ENCODE peak calls at places on chromosomes 6 and 20, in nine cellular contexts. A is H1, O is esophagus muscularis mucosa, R is upper lobe of left lung, I is HCT116, Q is K562, D is transverse colon, X is Panc1, S is spleen. M is an unnamed sample.

GRCh38 chr20:46084805-46085792 is 4.7 kb downstream of the NCOA5 start:
- DNase-seq in I (no peak), D (peak), X (no peak), S (no peak), Q (no peak), A (no peak), R (peak), O (peak), M (no peak)

GRCh38 chr6:36858407-36858981 is 16.1 kb downstream of the PPIL1 start:
- DNase-seq in S (no peak), A (no peak), Q (no peak), I (no peak), R (no peak), O (no peak), X (no peak), D (no peak), M (no peak)

GRCh38 chr6:24340998-24341934 is 16.6 kb downstream of the DCDC2 start:
- DNase-seq in O (no peak), S (no peak), X (no peak), D (no peak), I (no peak), R (no peak), Q (no peak), A (no peak), M (no peak)

GRCh38 chr20:53865905-53866786 is 204.2 kb downstream of the BCAS1 start:
- DNase-seq in Q (no peak), D (peak), S (no peak), X (no peak), O (no peak), R (peak), A (no peak), I (no peak), M (no peak)

GRCh38 chr6:157525918-157526425 is 145.0 kb downstream of the ZDHHC14 start:
- DNase-seq in O (no peak), X (no peak), A (no peak), S (no peak), R (no peak), Q (no peak), D (no peak), I (no peak), M (no peak)

GRCh38 chr6:139308936-139309603 is 17.3 kb upstream of the TXLNB start:
- DNase-seq in A (no peak), S (no peak), I (no peak), O (no peak), X (no peak), R (peak), D (peak), Q (no peak), M (no peak)

GRCh38 chr20:58722379-58722778 is 29.8 kb downstream of the NPEPL1 start:
- DNase-seq in Q (no peak), D (no peak), A (no peak), S (peak), O (peak), R (no peak), I (no peak), X (no peak), M (no peak)

GRCh38 chr6:4129446-4129845 is 5.9 kb downstream of the ECI2 start:
- DNase-seq in S (no peak), D (no peak), O (no peak), I (no peak), Q (no peak), X (no peak), A (no peak), R (no peak), M (no peak)

GRCh38 chr20:57061058-57061900 is 205.2 kb downstream of the BMP7 start:
- DNase-seq in A (no peak), I (no peak), X (no peak), S (no peak), Q (peak), D (no peak), O (no peak), R (peak), M (no peak)

GRCh38 chr6:154766993-154767392 is 33.8 kb downstream of the SCAF8 start:
- DNase-seq in D (no peak), S (no peak), O (no peak), I (no peak), R (no peak), X (no peak), Q (no peak), A (no peak), M (no peak)

GRCh38 chr6:127328043-127328442 is 15.4 kb downstream of the ECHDC1 start:
- DNase-seq in S (no peak), Q (no peak), R (no peak), I (no peak), X (no peak), O (no peak), D (no peak), A (no peak), M (no peak)

GRCh38 chr6:158006331-158006730 is 24.7 kb downstream of the SYNJ2 start:
- DNase-seq in A (no peak), I (no peak), X (no peak), S (peak), D (no peak), Q (no peak), O (no peak), R (no peak), M (no peak)

GRCh38 chr6:165676435-165677068 is 13.5 kb upstream of the PDE10A start:
- DNase-seq in Q (no peak), D (no peak), R (no peak), S (no peak), I (no peak), X (no peak), O (no peak), A (no peak), M (no peak)

GRCh38 chr20:51955756-51956155 is 153.4 kb upstream of the SALL4 start:
- DNase-seq in X (no peak), Q (no peak), D (no peak), R (no peak), A (no peak), O (no peak), S (no peak), I (no peak), M (no peak)

GRCh38 chr20:15976047-15976731 is 597.1 kb downstream of the KIF16B start:
- DNase-seq in A (peak), S (no peak), Q (no peak), X (no peak), O (no peak), R (no peak), D (no peak), I (no peak), M (no peak)

DNA sequence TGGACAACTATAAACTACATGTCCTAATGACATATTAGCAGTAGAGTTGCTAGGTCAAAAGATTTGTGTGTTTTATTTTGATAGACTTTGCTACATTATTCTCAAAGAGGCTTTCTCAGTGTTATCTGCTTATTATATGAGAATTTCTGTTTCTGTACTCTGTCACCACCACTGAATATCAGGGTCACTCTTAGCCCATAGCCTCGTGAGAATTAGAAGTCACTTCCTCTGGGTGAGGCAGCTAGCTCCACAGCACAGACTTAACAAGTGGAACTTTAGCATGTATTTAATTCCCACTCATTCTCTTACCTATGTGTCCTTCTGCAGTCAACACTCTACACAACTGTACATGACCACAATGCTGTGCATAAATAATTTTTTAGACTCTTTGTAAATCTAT is 6.7 kb downstream of the PHACTR2 start:
- DNase-seq in O (no peak), Q (no peak), R (no peak), A (no peak), X (no peak), D (no peak), I (no peak), S (no peak), M (no peak)
- H3K4me3 ChIP-seq in O (no peak), Q (no peak), R (no peak), A (no peak), X (no peak), D (no peak), I (no peak), S (no peak), M (no peak)

DNA sequence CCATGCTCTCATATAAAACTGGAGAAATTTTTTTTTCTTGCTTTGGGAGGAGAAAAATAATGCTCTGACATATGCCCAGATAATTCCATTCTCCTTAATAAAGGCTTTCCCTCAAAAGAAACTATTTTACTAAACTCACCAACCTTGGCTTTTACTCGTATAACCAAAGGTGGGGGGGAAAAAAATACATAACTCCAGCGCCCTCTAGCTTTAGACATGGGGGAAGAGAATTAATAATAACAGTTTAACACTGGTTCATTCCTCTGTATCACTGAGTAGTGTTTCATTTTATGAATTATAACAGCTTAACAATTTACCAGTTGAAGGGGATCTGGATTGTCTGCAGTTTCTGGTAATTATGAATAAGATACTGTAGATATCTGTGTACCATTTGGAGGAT is 1226.1 kb downstream of the GRIK2 start:
- DNase-seq in I (peak), S (no peak), R (no peak), D (no peak), X (no peak), O (no peak), Q (no peak), A (no peak), M (no peak)
- TF ChIP-seq CTCF in I (peak), S (no peak), R (peak), D (no peak), X (peak), O (no peak), Q (peak), A (no peak), M (no peak)

GRCh38 chr20:8642247-8642646 is 426.6 kb upstream of the PLCB4 start:
- DNase-seq in I (no peak), D (no peak), Q (no peak), A (no peak), R (no peak), X (no peak), S (no peak), O (no peak), M (no peak)
- TF ChIP-seq POLR2AphosphoS5 in I (no peak), D (no peak), Q (no peak), A (no peak), R (no peak), X (no peak), S (no peak), O (no peak), M (no peak)

DNA sequence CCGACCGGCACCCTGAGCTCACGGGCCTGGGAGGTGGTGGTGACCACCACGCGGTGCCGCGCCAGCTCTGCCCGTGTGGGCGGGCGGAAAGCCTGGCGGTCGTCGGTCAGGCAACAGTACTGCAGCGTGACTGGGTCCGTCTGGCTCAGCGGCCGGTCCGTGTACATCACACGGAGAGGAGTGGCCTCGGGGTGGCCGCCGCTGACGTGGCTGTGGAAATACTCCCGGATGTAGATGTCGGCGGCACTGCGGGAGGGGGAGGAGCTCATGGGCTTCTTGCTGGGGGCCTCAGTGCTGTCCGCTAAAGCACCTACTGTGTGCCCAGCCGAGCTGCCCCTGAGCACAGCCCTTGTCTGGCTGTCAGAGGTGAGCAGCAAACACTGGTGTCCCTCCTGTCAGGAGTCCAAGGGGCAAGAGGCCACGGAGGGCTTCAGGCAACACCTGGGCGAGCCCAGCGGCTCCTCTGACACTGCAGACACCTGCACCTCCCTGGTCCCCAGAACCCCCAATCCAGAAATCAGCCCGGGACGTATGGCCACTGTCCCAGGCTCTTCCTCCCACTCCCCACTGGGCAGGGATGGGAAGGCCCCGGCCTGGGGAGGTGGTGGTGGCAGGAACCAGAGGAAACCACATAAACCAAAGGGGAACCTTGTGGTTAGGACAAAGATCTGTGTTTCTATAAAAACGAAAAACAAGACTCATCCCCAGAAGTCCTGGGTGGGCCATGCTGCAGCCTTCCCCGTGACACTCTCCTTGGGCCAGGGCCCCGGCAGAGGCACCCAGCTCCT is 6.5 kb downstream of the HELZ2 start:
- DNase-seq in R (peak), Q (no peak), X (no peak), A (no peak), O (no peak), S (peak), I (no peak), D (peak), M (no peak)
- H3K4me3 ChIP-seq in R (no peak), Q (no peak), X (no peak), A (no peak), O (no peak), S (peak), I (no peak), D (no peak), M (no peak)

DNA sequence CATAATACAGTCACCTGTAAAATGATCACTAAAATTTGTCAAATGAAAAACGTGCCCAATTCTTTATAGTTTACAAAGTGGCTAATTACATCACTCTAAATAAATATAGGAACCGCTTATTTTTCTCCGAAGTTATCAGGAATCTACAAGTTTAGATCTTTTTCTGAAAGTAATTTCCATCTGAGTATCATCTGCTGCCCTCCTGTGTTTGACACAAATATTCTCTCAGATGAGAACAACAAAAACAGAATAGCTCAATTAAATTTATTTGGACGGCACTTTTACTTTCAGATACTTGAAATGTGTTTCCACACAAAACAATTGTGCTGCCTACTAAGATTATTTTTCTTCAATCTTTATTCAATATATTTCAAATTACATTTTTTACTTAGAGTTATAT is 5.0 kb downstream of the SF3B5 start:
- DNase-seq in X (no peak), I (no peak), Q (no peak), R (no peak), O (no peak), D (no peak), S (no peak), A (no peak), M (no peak)
- TF ChIP-seq CTCF in X (no peak), I (no peak), Q (peak), R (no peak), O (no peak), D (no peak), S (no peak), A (no peak), M (no peak)

DNA sequence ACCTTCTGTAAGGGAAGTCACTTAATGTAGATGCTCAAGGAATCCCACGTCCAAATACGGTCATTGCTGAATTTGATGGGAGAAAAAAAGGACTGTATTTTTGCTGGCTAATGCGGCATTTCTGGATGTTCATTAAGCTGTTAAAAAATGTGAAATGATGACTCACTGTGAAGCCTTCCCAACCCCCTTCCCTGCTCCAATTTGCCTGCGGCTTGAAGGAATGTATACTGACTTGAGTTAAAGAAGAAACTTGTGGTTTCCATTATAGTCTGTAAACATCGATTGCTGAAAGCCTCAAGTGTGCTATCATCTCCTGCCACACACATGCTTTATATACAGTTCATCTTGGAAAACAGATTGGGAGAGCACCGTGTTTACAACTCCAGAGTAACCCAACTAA is 249.1 kb upstream of the JAG1 start:
- DNase-seq in O (no peak), I (no peak), R (no peak), D (no peak), X (no peak), S (no peak), Q (no peak), A (no peak), M (no peak)
- TF ChIP-seq POLR2AphosphoS5 in O (no peak), I (no peak), R (no peak), D (no peak), X (no peak), S (no peak), Q (no peak), A (no peak), M (no peak)

GRCh38 chr6:150048099-150048498 is 20.8 kb downstream of the ULBP3 start:
- DNase-seq in Q (no peak), R (no peak), D (no peak), A (no peak), O (no peak), X (no peak), I (no peak), S (no peak), M (no peak)

GRCh38 chr6:150044621-150045145 is 19.4 kb upstream of the RAET1L start:
- DNase-seq in D (no peak), S (no peak), O (no peak), Q (no peak), A (no peak), R (no peak), I (no peak), X (no peak), M (no peak)

GRCh38 chr6:150046943-150047342 is 21.6 kb upstream of the RAET1L start:
- DNase-seq in O (no peak), S (no peak), D (no peak), Q (no peak), I (no peak), X (no peak), A (no peak), R (no peak), M (no peak)

GRCh38 chr6:150043096-150043495 is 17.8 kb upstream of the RAET1L start:
- DNase-seq in O (no peak), S (no peak), A (no peak), X (no peak), I (no peak), R (no peak), D (no peak), Q (no peak), M (no peak)

GRCh38 chr6:150043501-150044412 is 18.4 kb upstream of the RAET1L start:
- DNase-seq in S (no peak), I (no peak), A (no peak), O (no peak), R (no peak), X (no peak), Q (no peak), D (no peak), M (no peak)
- H3K4me3 ChIP-seq in S (no peak), I (no peak), A (no peak), O (no peak), R (no peak), X (no peak), Q (no peak), D (no peak), M (no peak)